ENCODE peak calls at places on chromosomes 2 and 18, in four cellular contexts. A, S, W and J are unnamed samples.

GRCh38 chr18:79458131-79458838 is 62.6 kb downstream of the NFATC1 start:
- DNase-seq in A (peak), W (peak), S (peak), J (peak)

GRCh38 chr2:43474273-43474672 is 121.6 kb downstream of the THADA start:
- DNase-seq in A (no peak), S (no peak), W (no peak), J (no peak)

GRCh38 chr2:192146069-192147006 is 48.4 kb downstream of the TMEFF2 start:
- DNase-seq in W (no peak), A (no peak), S (no peak), J (peak)

GRCh38 chr2:105177546-105178254 is 63.8 kb upstream of the GPR45 start:
- DNase-seq in S (no peak), W (no peak), A (peak), J (no peak)

GRCh38 chr18:32542221-32542798 is 71.6 kb upstream of the GAREM1 start:
- DNase-seq in W (no peak), S (no peak), A (no peak), J (peak)

GRCh38 chr18:5456577-5457466 is 87.0 kb downstream of the EPB41L3 start:
- DNase-seq in S (no peak), A (peak), W (peak), J (peak)

GRCh38 chr18:25786778-25787177 is 303.6 kb downstream of the SS18 start:
- DNase-seq in A (no peak), S (no peak), W (peak), J (peak)

GRCh38 chr2:86078801-86079545 is 26.7 kb downstream of the POLR1A start:
- DNase-seq in A (no peak), W (peak), S (peak), J (no peak)

GRCh38 chr18:73739098-73739497 is 408.5 kb downstream of the FBXO15 start:
- DNase-seq in W (no peak), A (no peak), S (no peak), J (peak)

GRCh38 chr2:80086831-80087230 is 217.7 kb downstream of the LRRTM1 start:
- DNase-seq in S (no peak), A (peak), W (no peak), J (no peak)

GRCh38 chr2:230896346-230897115 is 28.5 kb downstream of the GPR55 start:
- DNase-seq in S (no peak), W (no peak), A (no peak), J (no peak)

GRCh38 chr2:225120175-225120574 is 77.9 kb upstream of the DOCK10 start:
- DNase-seq in A (no peak), W (no peak), S (no peak), J (peak)

GRCh38 chr2:18271370-18272147 is 288.9 kb downstream of the RDH14 start:
- DNase-seq in W (no peak), A (no peak), S (no peak), J (no peak)

GRCh38 chr2:72887836-72888437 is 729 bp downstream of the SPR start:
- DNase-seq in W (peak), A (peak), S (peak), J (peak)

GRCh38 chr2:181586569-181587076 is 70.3 kb downstream of the CERKL start:
- DNase-seq in W (no peak), A (no peak), S (no peak), J (peak)